ENCODE peak calls at places on chromosomes 12 and 14, in ten cellular contexts. One of them, this sample, is unnamed.

GRCh38 chr12:18827913-18828312 is 90.0 kb downstream of the CAPZA3 start:
- DNase-seq in stimulated activated CD4-positive, alpha-beta T cell treated with anti-CD3 and anti-CD28 coated beads, Interleukin-12 subunit alpha, Interleukin-12 subunit beta, amount 100 ng/mL, for 4 hours: no peak
- DNase-seq in GM20000: no peak
- DNase-seq in stimulated activated CD8-positive, alpha-beta memory T cell treated with anti-CD3 and anti-CD28 coated beads, Interleukin-15, amount 100 ng/mL, for 24 hours: no peak
- DNase-seq in hippocampal formation: no peak
- DNase-seq in HuH-7: no peak
- DNase-seq in gastrocnemius medialis: no peak
- DNase-seq in heart right ventricle: no peak
- DNase-seq in stimulated activated effector memory CD8-positive, alpha-beta T cell treated with anti-CD3 and anti-CD28 coated beads, Interleukin-12 subunit alpha, Interleukin-12 subunit beta, amount 100 ng/mL, for 72 hours: no peak
- DNase-seq in sciatic nerve: no peak
- DNase-seq in this sample: no peak

GRCh38 chr14:70448633-70449032 is 3.3 kb upstream of the ADAM21 start:
- DNase-seq in stimulated activated CD4-positive, alpha-beta T cell treated with anti-CD3 and anti-CD28 coated beads, Interleukin-12 subunit alpha, Interleukin-12 subunit beta, amount 100 ng/mL, for 4 hours: no peak
- DNase-seq in GM20000: no peak
- DNase-seq in stimulated activated CD8-positive, alpha-beta memory T cell treated with anti-CD3 and anti-CD28 coated beads, Interleukin-15, amount 100 ng/mL, for 24 hours: no peak
- DNase-seq in hippocampal formation: no peak
- DNase-seq in HuH-7: peak
- DNase-seq in gastrocnemius medialis: no peak
- DNase-seq in heart right ventricle: no peak
- DNase-seq in stimulated activated effector memory CD8-positive, alpha-beta T cell treated with anti-CD3 and anti-CD28 coated beads, Interleukin-12 subunit alpha, Interleukin-12 subunit beta, amount 100 ng/mL, for 72 hours: no peak
- DNase-seq in sciatic nerve: no peak
- DNase-seq in this sample: peak

GRCh38 chr12:6340745-6341438 is 984 bp downstream of the TNFRSF1A start:
- DNase-seq in stimulated activated CD4-positive, alpha-beta T cell treated with anti-CD3 and anti-CD28 coated beads, Interleukin-12 subunit alpha, Interleukin-12 subunit beta, amount 100 ng/mL, for 4 hours: no peak
- DNase-seq in GM20000: no peak
- DNase-seq in stimulated activated CD8-positive, alpha-beta memory T cell treated with anti-CD3 and anti-CD28 coated beads, Interleukin-15, amount 100 ng/mL, for 24 hours: no peak
- DNase-seq in hippocampal formation: no peak
- DNase-seq in HuH-7: no peak
- DNase-seq in gastrocnemius medialis: no peak
- DNase-seq in heart right ventricle: no peak
- DNase-seq in stimulated activated effector memory CD8-positive, alpha-beta T cell treated with anti-CD3 and anti-CD28 coated beads, Interleukin-12 subunit alpha, Interleukin-12 subunit beta, amount 100 ng/mL, for 72 hours: no peak
- DNase-seq in sciatic nerve: no peak
- DNase-seq in this sample: no peak

GRCh38 chr12:6104027-6104426 is 20.4 kb downstream of the VWF start:
- DNase-seq in stimulated activated CD4-positive, alpha-beta T cell treated with anti-CD3 and anti-CD28 coated beads, Interleukin-12 subunit alpha, Interleukin-12 subunit beta, amount 100 ng/mL, for 4 hours: no peak
- DNase-seq in GM20000: no peak
- DNase-seq in stimulated activated CD8-positive, alpha-beta memory T cell treated with anti-CD3 and anti-CD28 coated beads, Interleukin-15, amount 100 ng/mL, for 24 hours: no peak
- DNase-seq in hippocampal formation: no peak
- DNase-seq in HuH-7: no peak
- DNase-seq in gastrocnemius medialis: no peak
- DNase-seq in heart right ventricle: no peak
- DNase-seq in stimulated activated effector memory CD8-positive, alpha-beta T cell treated with anti-CD3 and anti-CD28 coated beads, Interleukin-12 subunit alpha, Interleukin-12 subunit beta, amount 100 ng/mL, for 72 hours: no peak
- DNase-seq in sciatic nerve: no peak
- DNase-seq in this sample: no peak

GRCh38 chr14:48970995-48971394 is 615.2 kb downstream of the RPS29 start:
- DNase-seq in stimulated activated CD4-positive, alpha-beta T cell treated with anti-CD3 and anti-CD28 coated beads, Interleukin-12 subunit alpha, Interleukin-12 subunit beta, amount 100 ng/mL, for 4 hours: no peak
- DNase-seq in GM20000: no peak
- DNase-seq in stimulated activated CD8-positive, alpha-beta memory T cell treated with anti-CD3 and anti-CD28 coated beads, Interleukin-15, amount 100 ng/mL, for 24 hours: no peak
- DNase-seq in hippocampal formation: no peak
- DNase-seq in HuH-7: no peak
- DNase-seq in gastrocnemius medialis: no peak
- DNase-seq in heart right ventricle: no peak
- DNase-seq in stimulated activated effector memory CD8-positive, alpha-beta T cell treated with anti-CD3 and anti-CD28 coated beads, Interleukin-12 subunit alpha, Interleukin-12 subunit beta, amount 100 ng/mL, for 72 hours: no peak
- DNase-seq in sciatic nerve: no peak
- DNase-seq in this sample: no peak

GRCh38 chr12:106903241-106903950 is 52.3 kb upstream of the TMEM263 start:
- DNase-seq in stimulated activated CD4-positive, alpha-beta T cell treated with anti-CD3 and anti-CD28 coated beads, Interleukin-12 subunit alpha, Interleukin-12 subunit beta, amount 100 ng/mL, for 4 hours: peak
- DNase-seq in GM20000: peak
- DNase-seq in stimulated activated CD8-positive, alpha-beta memory T cell treated with anti-CD3 and anti-CD28 coated beads, Interleukin-15, amount 100 ng/mL, for 24 hours: peak
- DNase-seq in hippocampal formation: peak
- DNase-seq in HuH-7: peak
- DNase-seq in gastrocnemius medialis: peak
- DNase-seq in heart right ventricle: peak
- DNase-seq in stimulated activated effector memory CD8-positive, alpha-beta T cell treated with anti-CD3 and anti-CD28 coated beads, Interleukin-12 subunit alpha, Interleukin-12 subunit beta, amount 100 ng/mL, for 72 hours: peak
- DNase-seq in sciatic nerve: peak
- DNase-seq in this sample: peak

GRCh38 chr12:67766370-67766769 is 117.8 kb downstream of the DYRK2 start:
- DNase-seq in stimulated activated CD4-positive, alpha-beta T cell treated with anti-CD3 and anti-CD28 coated beads, Interleukin-12 subunit alpha, Interleukin-12 subunit beta, amount 100 ng/mL, for 4 hours: no peak
- DNase-seq in GM20000: no peak
- DNase-seq in stimulated activated CD8-positive, alpha-beta memory T cell treated with anti-CD3 and anti-CD28 coated beads, Interleukin-15, amount 100 ng/mL, for 24 hours: no peak
- DNase-seq in hippocampal formation: no peak
- DNase-seq in HuH-7: no peak
- DNase-seq in gastrocnemius medialis: no peak
- DNase-seq in heart right ventricle: no peak
- DNase-seq in stimulated activated effector memory CD8-positive, alpha-beta T cell treated with anti-CD3 and anti-CD28 coated beads, Interleukin-12 subunit alpha, Interleukin-12 subunit beta, amount 100 ng/mL, for 72 hours: no peak
- DNase-seq in sciatic nerve: no peak
- DNase-seq in this sample: no peak

GRCh38 chr14:95365401-95365800 is 45.7 kb upstream of the CLMN start:
- DNase-seq in stimulated activated CD4-positive, alpha-beta T cell treated with anti-CD3 and anti-CD28 coated beads, Interleukin-12 subunit alpha, Interleukin-12 subunit beta, amount 100 ng/mL, for 4 hours: no peak
- DNase-seq in GM20000: no peak
- DNase-seq in stimulated activated CD8-positive, alpha-beta memory T cell treated with anti-CD3 and anti-CD28 coated beads, Interleukin-15, amount 100 ng/mL, for 24 hours: no peak
- DNase-seq in hippocampal formation: no peak
- DNase-seq in HuH-7: no peak
- DNase-seq in gastrocnemius medialis: no peak
- DNase-seq in heart right ventricle: no peak
- DNase-seq in stimulated activated effector memory CD8-positive, alpha-beta T cell treated with anti-CD3 and anti-CD28 coated beads, Interleukin-12 subunit alpha, Interleukin-12 subunit beta, amount 100 ng/mL, for 72 hours: no peak
- DNase-seq in sciatic nerve: no peak
- DNase-seq in this sample: no peak

GRCh38 chr12:27429606-27430005 is 16.9 kb upstream of the SMCO2 start:
- DNase-seq in stimulated activated CD4-positive, alpha-beta T cell treated with anti-CD3 and anti-CD28 coated beads, Interleukin-12 subunit alpha, Interleukin-12 subunit beta, amount 100 ng/mL, for 4 hours: no peak
- DNase-seq in GM20000: no peak
- DNase-seq in stimulated activated CD8-positive, alpha-beta memory T cell treated with anti-CD3 and anti-CD28 coated beads, Interleukin-15, amount 100 ng/mL, for 24 hours: no peak
- DNase-seq in hippocampal formation: no peak
- DNase-seq in HuH-7: no peak
- DNase-seq in gastrocnemius medialis: no peak
- DNase-seq in heart right ventricle: no peak
- DNase-seq in stimulated activated effector memory CD8-positive, alpha-beta T cell treated with anti-CD3 and anti-CD28 coated beads, Interleukin-12 subunit alpha, Interleukin-12 subunit beta, amount 100 ng/mL, for 72 hours: no peak
- DNase-seq in sciatic nerve: no peak
- DNase-seq in this sample: no peak

GRCh38 chr12:110124184-110124995 is at the start of gene IFT81:
- DNase-seq in stimulated activated CD4-positive, alpha-beta T cell treated with anti-CD3 and anti-CD28 coated beads, Interleukin-12 subunit alpha, Interleukin-12 subunit beta, amount 100 ng/mL, for 4 hours: peak
- DNase-seq in GM20000: peak
- DNase-seq in stimulated activated CD8-positive, alpha-beta memory T cell treated with anti-CD3 and anti-CD28 coated beads, Interleukin-15, amount 100 ng/mL, for 24 hours: peak
- DNase-seq in hippocampal formation: peak
- DNase-seq in HuH-7: peak
- DNase-seq in gastrocnemius medialis: peak
- DNase-seq in heart right ventricle: peak
- DNase-seq in stimulated activated effector memory CD8-positive, alpha-beta T cell treated with anti-CD3 and anti-CD28 coated beads, Interleukin-12 subunit alpha, Interleukin-12 subunit beta, amount 100 ng/mL, for 72 hours: peak
- DNase-seq in sciatic nerve: peak
- DNase-seq in this sample: peak

GRCh38 chr14:59292921-59293605 is 104.6 kb downstream of the DAAM1 start:
- DNase-seq in stimulated activated CD4-positive, alpha-beta T cell treated with anti-CD3 and anti-CD28 coated beads, Interleukin-12 subunit alpha, Interleukin-12 subunit beta, amount 100 ng/mL, for 4 hours: no peak
- DNase-seq in GM20000: no peak
- DNase-seq in stimulated activated CD8-positive, alpha-beta memory T cell treated with anti-CD3 and anti-CD28 coated beads, Interleukin-15, amount 100 ng/mL, for 24 hours: no peak
- DNase-seq in hippocampal formation: no peak
- DNase-seq in HuH-7: no peak
- DNase-seq in gastrocnemius medialis: no peak
- DNase-seq in heart right ventricle: no peak
- DNase-seq in stimulated activated effector memory CD8-positive, alpha-beta T cell treated with anti-CD3 and anti-CD28 coated beads, Interleukin-12 subunit alpha, Interleukin-12 subunit beta, amount 100 ng/mL, for 72 hours: no peak
- DNase-seq in sciatic nerve: no peak
- DNase-seq in this sample: no peak

GRCh38 chr14:51382506-51382905 is 142.5 kb downstream of the TMX1 start:
- DNase-seq in stimulated activated CD4-positive, alpha-beta T cell treated with anti-CD3 and anti-CD28 coated beads, Interleukin-12 subunit alpha, Interleukin-12 subunit beta, amount 100 ng/mL, for 4 hours: no peak
- DNase-seq in GM20000: no peak
- DNase-seq in stimulated activated CD8-positive, alpha-beta memory T cell treated with anti-CD3 and anti-CD28 coated beads, Interleukin-15, amount 100 ng/mL, for 24 hours: no peak
- DNase-seq in hippocampal formation: no peak
- DNase-seq in HuH-7: no peak
- DNase-seq in gastrocnemius medialis: no peak
- DNase-seq in heart right ventricle: no peak
- DNase-seq in stimulated activated effector memory CD8-positive, alpha-beta T cell treated with anti-CD3 and anti-CD28 coated beads, Interleukin-12 subunit alpha, Interleukin-12 subunit beta, amount 100 ng/mL, for 72 hours: no peak
- DNase-seq in sciatic nerve: no peak
- DNase-seq in this sample: peak

GRCh38 chr12:130427381-130427887 is 89.7 kb downstream of the PIWIL1 start:
- DNase-seq in stimulated activated CD4-positive, alpha-beta T cell treated with anti-CD3 and anti-CD28 coated beads, Interleukin-12 subunit alpha, Interleukin-12 subunit beta, amount 100 ng/mL, for 4 hours: no peak
- DNase-seq in GM20000: no peak
- DNase-seq in stimulated activated CD8-positive, alpha-beta memory T cell treated with anti-CD3 and anti-CD28 coated beads, Interleukin-15, amount 100 ng/mL, for 24 hours: no peak
- DNase-seq in hippocampal formation: no peak
- DNase-seq in HuH-7: no peak
- DNase-seq in gastrocnemius medialis: no peak
- DNase-seq in heart right ventricle: no peak
- DNase-seq in stimulated activated effector memory CD8-positive, alpha-beta T cell treated with anti-CD3 and anti-CD28 coated beads, Interleukin-12 subunit alpha, Interleukin-12 subunit beta, amount 100 ng/mL, for 72 hours: no peak
- DNase-seq in sciatic nerve: no peak
- DNase-seq in this sample: no peak

GRCh38 chr12:70571705-70572269 is 65.4 kb downstream of the PTPRB start:
- DNase-seq in stimulated activated CD4-positive, alpha-beta T cell treated with anti-CD3 and anti-CD28 coated beads, Interleukin-12 subunit alpha, Interleukin-12 subunit beta, amount 100 ng/mL, for 4 hours: no peak
- DNase-seq in GM20000: no peak
- DNase-seq in stimulated activated CD8-positive, alpha-beta memory T cell treated with anti-CD3 and anti-CD28 coated beads, Interleukin-15, amount 100 ng/mL, for 24 hours: no peak
- DNase-seq in hippocampal formation: no peak
- DNase-seq in HuH-7: no peak
- DNase-seq in gastrocnemius medialis: no peak
- DNase-seq in heart right ventricle: no peak
- DNase-seq in stimulated activated effector memory CD8-positive, alpha-beta T cell treated with anti-CD3 and anti-CD28 coated beads, Interleukin-12 subunit alpha, Interleukin-12 subunit beta, amount 100 ng/mL, for 72 hours: no peak
- DNase-seq in sciatic nerve: no peak
- DNase-seq in this sample: peak

GRCh38 chr12:128872303-128872702 is 19.0 kb downstream of the GLT1D1 start:
- DNase-seq in stimulated activated CD4-positive, alpha-beta T cell treated with anti-CD3 and anti-CD28 coated beads, Interleukin-12 subunit alpha, Interleukin-12 subunit beta, amount 100 ng/mL, for 4 hours: no peak
- DNase-seq in GM20000: no peak
- DNase-seq in stimulated activated CD8-positive, alpha-beta memory T cell treated with anti-CD3 and anti-CD28 coated beads, Interleukin-15, amount 100 ng/mL, for 24 hours: no peak
- DNase-seq in hippocampal formation: no peak
- DNase-seq in HuH-7: no peak
- DNase-seq in gastrocnemius medialis: no peak
- DNase-seq in heart right ventricle: no peak
- DNase-seq in stimulated activated effector memory CD8-positive, alpha-beta T cell treated with anti-CD3 and anti-CD28 coated beads, Interleukin-12 subunit alpha, Interleukin-12 subunit beta, amount 100 ng/mL, for 72 hours: no peak
- DNase-seq in sciatic nerve: no peak
- DNase-seq in this sample: no peak

GRCh38 chr14:90058876-90059458 is 2.8 kb upstream of the KCNK13 start:
- DNase-seq in stimulated activated CD4-positive, alpha-beta T cell treated with anti-CD3 and anti-CD28 coated beads, Interleukin-12 subunit alpha, Interleukin-12 subunit beta, amount 100 ng/mL, for 4 hours: no peak
- DNase-seq in GM20000: no peak
- DNase-seq in stimulated activated CD8-positive, alpha-beta memory T cell treated with anti-CD3 and anti-CD28 coated beads, Interleukin-15, amount 100 ng/mL, for 24 hours: no peak
- DNase-seq in hippocampal formation: no peak
- DNase-seq in HuH-7: no peak
- DNase-seq in gastrocnemius medialis: no peak
- DNase-seq in heart right ventricle: no peak
- DNase-seq in stimulated activated effector memory CD8-positive, alpha-beta T cell treated with anti-CD3 and anti-CD28 coated beads, Interleukin-12 subunit alpha, Interleukin-12 subunit beta, amount 100 ng/mL, for 72 hours: no peak
- DNase-seq in sciatic nerve: no peak
- DNase-seq in this sample: peak

GRCh38 chr12:15783288-15783687 is 5.9 kb downstream of the EPS8 start:
- DNase-seq in stimulated activated CD4-positive, alpha-beta T cell treated with anti-CD3 and anti-CD28 coated beads, Interleukin-12 subunit alpha, Interleukin-12 subunit beta, amount 100 ng/mL, for 4 hours: no peak
- DNase-seq in GM20000: no peak
- DNase-seq in stimulated activated CD8-positive, alpha-beta memory T cell treated with anti-CD3 and anti-CD28 coated beads, Interleukin-15, amount 100 ng/mL, for 24 hours: no peak
- DNase-seq in hippocampal formation: no peak
- DNase-seq in HuH-7: no peak
- DNase-seq in gastrocnemius medialis: no peak
- DNase-seq in heart right ventricle: no peak
- DNase-seq in stimulated activated effector memory CD8-positive, alpha-beta T cell treated with anti-CD3 and anti-CD28 coated beads, Interleukin-12 subunit alpha, Interleukin-12 subunit beta, amount 100 ng/mL, for 72 hours: no peak
- DNase-seq in sciatic nerve: no peak
- DNase-seq in this sample: no peak

GRCh38 chr12:132202929-132203721 is 58.9 kb downstream of the NOC4L start:
- DNase-seq in stimulated activated CD4-positive, alpha-beta T cell treated with anti-CD3 and anti-CD28 coated beads, Interleukin-12 subunit alpha, Interleukin-12 subunit beta, amount 100 ng/mL, for 4 hours: no peak
- DNase-seq in GM20000: no peak
- DNase-seq in stimulated activated CD8-positive, alpha-beta memory T cell treated with anti-CD3 and anti-CD28 coated beads, Interleukin-15, amount 100 ng/mL, for 24 hours: no peak
- DNase-seq in hippocampal formation: no peak
- DNase-seq in HuH-7: no peak
- DNase-seq in gastrocnemius medialis: no peak
- DNase-seq in heart right ventricle: no peak
- DNase-seq in stimulated activated effector memory CD8-positive, alpha-beta T cell treated with anti-CD3 and anti-CD28 coated beads, Interleukin-12 subunit alpha, Interleukin-12 subunit beta, amount 100 ng/mL, for 72 hours: no peak
- DNase-seq in sciatic nerve: no peak
- DNase-seq in this sample: no peak

GRCh38 chr12:77231548-77231947 is 166.2 kb upstream of the E2F7 start:
- DNase-seq in stimulated activated CD4-positive, alpha-beta T cell treated with anti-CD3 and anti-CD28 coated beads, Interleukin-12 subunit alpha, Interleukin-12 subunit beta, amount 100 ng/mL, for 4 hours: no peak
- DNase-seq in GM20000: no peak
- DNase-seq in stimulated activated CD8-positive, alpha-beta memory T cell treated with anti-CD3 and anti-CD28 coated beads, Interleukin-15, amount 100 ng/mL, for 24 hours: no peak
- DNase-seq in hippocampal formation: no peak
- DNase-seq in HuH-7: no peak
- DNase-seq in gastrocnemius medialis: peak
- DNase-seq in heart right ventricle: peak
- DNase-seq in stimulated activated effector memory CD8-positive, alpha-beta T cell treated with anti-CD3 and anti-CD28 coated beads, Interleukin-12 subunit alpha, Interleukin-12 subunit beta, amount 100 ng/mL, for 72 hours: no peak
- DNase-seq in sciatic nerve: peak
- DNase-seq in this sample: no peak

GRCh38 chr12:95574799-95575452 is 23.6 kb upstream of the USP44 start:
- DNase-seq in stimulated activated CD4-positive, alpha-beta T cell treated with anti-CD3 and anti-CD28 coated beads, Interleukin-12 subunit alpha, Interleukin-12 subunit beta, amount 100 ng/mL, for 4 hours: no peak
- DNase-seq in GM20000: no peak
- DNase-seq in stimulated activated CD8-positive, alpha-beta memory T cell treated with anti-CD3 and anti-CD28 coated beads, Interleukin-15, amount 100 ng/mL, for 24 hours: no peak
- DNase-seq in hippocampal formation: no peak
- DNase-seq in HuH-7: peak
- DNase-seq in gastrocnemius medialis: no peak
- DNase-seq in heart right ventricle: no peak
- DNase-seq in stimulated activated effector memory CD8-positive, alpha-beta T cell treated with anti-CD3 and anti-CD28 coated beads, Interleukin-12 subunit alpha, Interleukin-12 subunit beta, amount 100 ng/mL, for 72 hours: no peak
- DNase-seq in sciatic nerve: no peak
- DNase-seq in this sample: peak

GRCh38 chr12:91370086-91370868 is 187.7 kb upstream of the DCN start:
- DNase-seq in stimulated activated CD4-positive, alpha-beta T cell treated with anti-CD3 and anti-CD28 coated beads, Interleukin-12 subunit alpha, Interleukin-12 subunit beta, amount 100 ng/mL, for 4 hours: no peak
- DNase-seq in GM20000: no peak
- DNase-seq in stimulated activated CD8-positive, alpha-beta memory T cell treated with anti-CD3 and anti-CD28 coated beads, Interleukin-15, amount 100 ng/mL, for 24 hours: no peak
- DNase-seq in hippocampal formation: no peak
- DNase-seq in HuH-7: no peak
- DNase-seq in gastrocnemius medialis: no peak
- DNase-seq in heart right ventricle: no peak
- DNase-seq in stimulated activated effector memory CD8-positive, alpha-beta T cell treated with anti-CD3 and anti-CD28 coated beads, Interleukin-12 subunit alpha, Interleukin-12 subunit beta, amount 100 ng/mL, for 72 hours: no peak
- DNase-seq in sciatic nerve: no peak
- DNase-seq in this sample: peak

GRCh38 chr12:109771746-109772621 is 58.4 kb downstream of the FAM222A start:
- DNase-seq in stimulated activated CD4-positive, alpha-beta T cell treated with anti-CD3 and anti-CD28 coated beads, Interleukin-12 subunit alpha, Interleukin-12 subunit beta, amount 100 ng/mL, for 4 hours: no peak
- DNase-seq in GM20000: no peak
- DNase-seq in stimulated activated CD8-positive, alpha-beta memory T cell treated with anti-CD3 and anti-CD28 coated beads, Interleukin-15, amount 100 ng/mL, for 24 hours: no peak
- DNase-seq in hippocampal formation: no peak
- DNase-seq in HuH-7: no peak
- DNase-seq in gastrocnemius medialis: no peak
- DNase-seq in heart right ventricle: no peak
- DNase-seq in stimulated activated effector memory CD8-positive, alpha-beta T cell treated with anti-CD3 and anti-CD28 coated beads, Interleukin-12 subunit alpha, Interleukin-12 subunit beta, amount 100 ng/mL, for 72 hours: no peak
- DNase-seq in sciatic nerve: peak
- DNase-seq in this sample: peak

GRCh38 chr14:76917158-76917596 is 91.0 kb downstream of the LRRC74A start:
- DNase-seq in stimulated activated CD4-positive, alpha-beta T cell treated with anti-CD3 and anti-CD28 coated beads, Interleukin-12 subunit alpha, Interleukin-12 subunit beta, amount 100 ng/mL, for 4 hours: no peak
- DNase-seq in GM20000: no peak
- DNase-seq in stimulated activated CD8-positive, alpha-beta memory T cell treated with anti-CD3 and anti-CD28 coated beads, Interleukin-15, amount 100 ng/mL, for 24 hours: no peak
- DNase-seq in hippocampal formation: no peak
- DNase-seq in HuH-7: peak
- DNase-seq in gastrocnemius medialis: peak
- DNase-seq in heart right ventricle: peak
- DNase-seq in stimulated activated effector memory CD8-positive, alpha-beta T cell treated with anti-CD3 and anti-CD28 coated beads, Interleukin-12 subunit alpha, Interleukin-12 subunit beta, amount 100 ng/mL, for 72 hours: no peak
- DNase-seq in sciatic nerve: peak
- DNase-seq in this sample: peak

GRCh38 chr14:23360496-23360895 is 4.5 kb downstream of the EFS start:
- DNase-seq in stimulated activated CD4-positive, alpha-beta T cell treated with anti-CD3 and anti-CD28 coated beads, Interleukin-12 subunit alpha, Interleukin-12 subunit beta, amount 100 ng/mL, for 4 hours: no peak
- DNase-seq in GM20000: no peak
- DNase-seq in stimulated activated CD8-positive, alpha-beta memory T cell treated with anti-CD3 and anti-CD28 coated beads, Interleukin-15, amount 100 ng/mL, for 24 hours: no peak
- DNase-seq in hippocampal formation: peak
- DNase-seq in HuH-7: peak
- DNase-seq in gastrocnemius medialis: no peak
- DNase-seq in heart right ventricle: no peak
- DNase-seq in stimulated activated effector memory CD8-positive, alpha-beta T cell treated with anti-CD3 and anti-CD28 coated beads, Interleukin-12 subunit alpha, Interleukin-12 subunit beta, amount 100 ng/mL, for 72 hours: no peak
- DNase-seq in sciatic nerve: no peak
- DNase-seq in this sample: peak

GRCh38 chr14:21092147-21093011 is 6.1 kb downstream of the ZNF219 start:
- DNase-seq in stimulated activated CD4-positive, alpha-beta T cell treated with anti-CD3 and anti-CD28 coated beads, Interleukin-12 subunit alpha, Interleukin-12 subunit beta, amount 100 ng/mL, for 4 hours: peak
- DNase-seq in GM20000: peak
- DNase-seq in stimulated activated CD8-positive, alpha-beta memory T cell treated with anti-CD3 and anti-CD28 coated beads, Interleukin-15, amount 100 ng/mL, for 24 hours: peak
- DNase-seq in hippocampal formation: peak
- DNase-seq in HuH-7: peak
- DNase-seq in gastrocnemius medialis: peak
- DNase-seq in heart right ventricle: peak
- DNase-seq in stimulated activated effector memory CD8-positive, alpha-beta T cell treated with anti-CD3 and anti-CD28 coated beads, Interleukin-12 subunit alpha, Interleukin-12 subunit beta, amount 100 ng/mL, for 72 hours: peak
- DNase-seq in sciatic nerve: peak
- DNase-seq in this sample: peak

GRCh38 chr12:113128802-113129663 is 6.5 kb downstream of the RASAL1 start:
- DNase-seq in stimulated activated CD4-positive, alpha-beta T cell treated with anti-CD3 and anti-CD28 coated beads, Interleukin-12 subunit alpha, Interleukin-12 subunit beta, amount 100 ng/mL, for 4 hours: no peak
- DNase-seq in GM20000: no peak
- DNase-seq in stimulated activated CD8-positive, alpha-beta memory T cell treated with anti-CD3 and anti-CD28 coated beads, Interleukin-15, amount 100 ng/mL, for 24 hours: no peak
- DNase-seq in hippocampal formation: no peak
- DNase-seq in HuH-7: no peak
- DNase-seq in gastrocnemius medialis: no peak
- DNase-seq in heart right ventricle: no peak
- DNase-seq in stimulated activated effector memory CD8-positive, alpha-beta T cell treated with anti-CD3 and anti-CD28 coated beads, Interleukin-12 subunit alpha, Interleukin-12 subunit beta, amount 100 ng/mL, for 72 hours: no peak
- DNase-seq in sciatic nerve: no peak
- DNase-seq in this sample: no peak

GRCh38 chr12:123660328-123660727 is 10.6 kb upstream of the TCTN2 start:
- DNase-seq in stimulated activated CD4-positive, alpha-beta T cell treated with anti-CD3 and anti-CD28 coated beads, Interleukin-12 subunit alpha, Interleukin-12 subunit beta, amount 100 ng/mL, for 4 hours: no peak
- DNase-seq in GM20000: no peak
- DNase-seq in stimulated activated CD8-positive, alpha-beta memory T cell treated with anti-CD3 and anti-CD28 coated beads, Interleukin-15, amount 100 ng/mL, for 24 hours: no peak
- DNase-seq in hippocampal formation: no peak
- DNase-seq in HuH-7: no peak
- DNase-seq in gastrocnemius medialis: no peak
- DNase-seq in heart right ventricle: no peak
- DNase-seq in stimulated activated effector memory CD8-positive, alpha-beta T cell treated with anti-CD3 and anti-CD28 coated beads, Interleukin-12 subunit alpha, Interleukin-12 subunit beta, amount 100 ng/mL, for 72 hours: no peak
- DNase-seq in sciatic nerve: no peak
- DNase-seq in this sample: no peak

GRCh38 chr12:124479680-124480468 is 87.5 kb downstream of the NCOR2 start:
- DNase-seq in stimulated activated CD4-positive, alpha-beta T cell treated with anti-CD3 and anti-CD28 coated beads, Interleukin-12 subunit alpha, Interleukin-12 subunit beta, amount 100 ng/mL, for 4 hours: no peak
- DNase-seq in GM20000: no peak
- DNase-seq in stimulated activated CD8-positive, alpha-beta memory T cell treated with anti-CD3 and anti-CD28 coated beads, Interleukin-15, amount 100 ng/mL, for 24 hours: no peak
- DNase-seq in hippocampal formation: no peak
- DNase-seq in HuH-7: no peak
- DNase-seq in gastrocnemius medialis: no peak
- DNase-seq in heart right ventricle: no peak
- DNase-seq in stimulated activated effector memory CD8-positive, alpha-beta T cell treated with anti-CD3 and anti-CD28 coated beads, Interleukin-12 subunit alpha, Interleukin-12 subunit beta, amount 100 ng/mL, for 72 hours: no peak
- DNase-seq in sciatic nerve: no peak
- DNase-seq in this sample: peak

This sample was measured in NCI-H69.